ENCODE peak calls at places on chromosomes 4 and X, in nine cellular contexts. Q is fibroblast of the aortic adventitia, K is fibroblast of mammary gland, J is GM12878, A is choroid plexus epithelial cell, P is heart right ventricle, V is A549, H is lung, G is lower lobe of right lung. M is an unnamed sample.

GRCh38 chr4:2257361-2258001 is 4.4 kb downstream of the MXD4 start:
- DNase-seq in Q (no peak), K (no peak), J (no peak), A (no peak), P (peak), V (no peak), H (peak), G (peak), M (peak)

GRCh38 chr4:26573389-26573794 is 10.5 kb upstream of the TBC1D19 start:
- DNase-seq in Q (peak), K (no peak), J (no peak), A (peak), P (no peak), V (peak), H (no peak), G (no peak), M (no peak)

GRCh38 chr4:159341486-159341885 is 238.6 kb downstream of the RAPGEF2 start:
- DNase-seq in Q (peak), K (peak), J (no peak), A (peak), P (no peak), V (no peak), H (no peak), G (no peak), M (no peak)

GRCh38 chr4:51851937-51852290 is 9.0 kb downstream of the DCUN1D4 start:
- DNase-seq in Q (no peak), K (no peak), J (no peak), A (no peak), P (no peak), V (no peak), H (no peak), G (no peak), M (no peak)

GRCh38 chr4:145935253-145936141 is 3.1 kb downstream of the ZNF827 start:
- DNase-seq in Q (peak), K (peak), J (peak), A (no peak), P (peak), V (peak), H (no peak), G (peak), M (peak)

GRCh38 chrX:121298499-121298898 is 251.1 kb downstream of the GLUD2 start:
- DNase-seq in Q (no peak), K (no peak), J (no peak), A (no peak), P (no peak), V (no peak), H (no peak), G (no peak), M (no peak)

GRCh38 chr4:165381821-165382373 is 3.1 kb downstream of the CPE start:
- DNase-seq in Q (no peak), K (no peak), J (no peak), A (no peak), P (no peak), V (no peak), H (no peak), G (no peak), M (no peak)

GRCh38 chr4:95293014-95293413 is 255.8 kb downstream of the UNC5C start:
- DNase-seq in Q (no peak), K (no peak), J (no peak), A (peak), P (no peak), V (no peak), H (no peak), G (no peak), M (no peak)

GRCh38 chr4:38924266-38924827 is 56.7 kb downstream of the FAM114A1 start:
- DNase-seq in Q (no peak), K (no peak), J (no peak), A (no peak), P (no peak), V (no peak), H (no peak), G (no peak), M (no peak)

GRCh38 chr4:71275004-71275403 is 63.8 kb upstream of the SLC4A4 start:
- DNase-seq in Q (no peak), K (no peak), J (no peak), A (no peak), P (no peak), V (no peak), H (no peak), G (no peak), M (no peak)

GRCh38 chr4:172826866-172827265 is 341.7 kb upstream of the GALNT7 start:
- DNase-seq in Q (no peak), K (no peak), J (no peak), A (peak), P (no peak), V (no peak), H (no peak), G (no peak), M (no peak)

GRCh38 chrX:5876984-5877655 is 351.5 kb downstream of the NLGN4X start:
- DNase-seq in Q (no peak), K (peak), J (no peak), A (no peak), P (no peak), V (peak), H (peak), G (no peak), M (no peak)

GRCh38 chrX:147069926-147070325 is 255.4 kb upstream of the CXorf51A start:
- DNase-seq in Q (no peak), K (peak), J (no peak), A (no peak), P (no peak), V (no peak), H (no peak), G (no peak), M (no peak)

GRCh38 chrX:24190500-24191156 is 41.1 kb downstream of the ZFX start:
- DNase-seq in Q (peak), K (peak), J (no peak), A (peak), P (no peak), V (peak), H (no peak), G (no peak), M (no peak)

GRCh38 chr4:139555705-139556070 is 331 bp downstream of the SETD7 start:
- DNase-seq in Q (no peak), K (no peak), J (no peak), A (no peak), P (no peak), V (no peak), H (peak), G (peak), M (no peak)

GRCh38 chr4:7861440-7861881 is 78.2 kb downstream of the AFAP1 start:
- DNase-seq in Q (peak), K (peak), J (no peak), A (peak), P (no peak), V (peak), H (no peak), G (no peak), M (no peak)

GRCh38 chrX:137051978-137052640 is 18.3 kb upstream of the GPR101 start:
- DNase-seq in Q (peak), K (peak), J (peak), A (peak), P (peak), V (peak), H (peak), G (peak), M (peak)

GRCh38 chrX:108022491-108023089 is 22.3 kb upstream of the VSIG1 start:
- DNase-seq in Q (no peak), K (peak), J (no peak), A (peak), P (no peak), V (no peak), H (no peak), G (no peak), M (no peak)

GRCh38 chr4:36010531-36010930 is 233.8 kb downstream of the ARAP2 start:
- DNase-seq in Q (no peak), K (no peak), J (no peak), A (no peak), P (no peak), V (no peak), H (no peak), G (no peak), M (no peak)

GRCh38 chr4:134070174-134070573 is 131.4 kb downstream of the PABPC4L start:
- DNase-seq in Q (no peak), K (no peak), J (no peak), A (no peak), P (no peak), V (no peak), H (no peak), G (no peak), M (no peak)

GRCh38 chr4:158314756-158315487 is 104.6 kb downstream of the TMEM144 start:
- DNase-seq in Q (peak), K (peak), J (no peak), A (peak), P (no peak), V (peak), H (no peak), G (no peak), M (no peak)

GRCh38 chrX:129359269-129359668 is 164.0 kb downstream of the SMARCA1 start:
- DNase-seq in Q (no peak), K (peak), J (no peak), A (peak), P (no peak), V (no peak), H (no peak), G (no peak), M (no peak)

GRCh38 chrX:17440836-17441235 is 65.8 kb downstream of the NHS start:
- DNase-seq in Q (no peak), K (peak), J (no peak), A (no peak), P (no peak), V (no peak), H (no peak), G (no peak), M (no peak)

GRCh38 chr4:127533028-127533700 is 99.6 kb upstream of the INTU start:
- DNase-seq in Q (peak), K (peak), J (no peak), A (peak), P (peak), V (no peak), H (peak), G (no peak), M (no peak)

GRCh38 chrX:40173662-40174593 is 76.2 kb upstream of the BCOR start:
- DNase-seq in Q (no peak), K (no peak), J (no peak), A (peak), P (no peak), V (no peak), H (peak), G (peak), M (peak)

GRCh38 chrX:17591741-17592110 is 145.6 kb upstream of the SCML1 start:
- DNase-seq in Q (peak), K (peak), J (no peak), A (peak), P (no peak), V (no peak), H (no peak), G (no peak), M (no peak)

GRCh38 chr4:147518846-147519767 is 38.2 kb downstream of the EDNRA start:
- DNase-seq in Q (peak), K (peak), J (peak), A (peak), P (peak), V (peak), H (peak), G (peak), M (peak)

GRCh38 chr4:116636917-116637316 is 448.5 kb downstream of the TRAM1L1 start:
- DNase-seq in Q (no peak), K (no peak), J (peak), A (no peak), P (no peak), V (no peak), H (no peak), G (no peak), M (no peak)

GRCh38 chrX:13341491-13342101 is 21.7 kb upstream of the ATXN3L start:
- DNase-seq in Q (peak), K (no peak), J (no peak), A (peak), P (no peak), V (no peak), H (no peak), G (no peak), M (no peak)

GRCh38 chr4:139562067-139562684 is 6.2 kb upstream of the SETD7 start:
- DNase-seq in Q (no peak), K (no peak), J (no peak), A (no peak), P (no peak), V (no peak), H (no peak), G (no peak), M (no peak)

GRCh38 chrX:121763671-121764070 is 716.3 kb downstream of the GLUD2 start:
- DNase-seq in Q (no peak), K (no peak), J (no peak), A (no peak), P (no peak), V (no peak), H (no peak), G (no peak), M (no peak)

GRCh38 chrX:1661048-1661921 is 46.4 kb downstream of the ASMT start:
- DNase-seq in Q (no peak), K (no peak), J (peak), A (no peak), P (no peak), V (peak), H (peak), G (peak), M (peak)

GRCh38 chrX:103329991-103330390 is at the start of gene TCEAL7:
- DNase-seq in Q (peak), K (peak), J (no peak), A (peak), P (peak), V (no peak), H (no peak), G (no peak), M (no peak)
- H3K4me3 ChIP-seq in Q (peak), K (peak), J (no peak), A (peak), P (peak), V (no peak), H (no peak), G (peak), M (no peak)

GRCh38 chr4:184100297-184100885 is 117.3 kb downstream of the ENPP6 start:
- DNase-seq in Q (peak), K (no peak), J (no peak), A (peak), P (peak), V (peak), H (peak), G (peak), M (no peak)
- TF ChIP-seq CTCF in Q (peak), K (peak), J (peak), A (peak), P (peak), V (peak), H (peak), G (peak), M (peak)

GRCh38 chrX:101656817-101657216 is 2.8 kb downstream of the ARMCX2 start:
- DNase-seq in Q (no peak), K (no peak), J (no peak), A (no peak), P (no peak), V (no peak), H (no peak), G (no peak), M (no peak)

GRCh38 chrX:101659601-101660063 is at the start of gene ARMCX2:
- DNase-seq in Q (peak), K (peak), J (no peak), A (peak), P (peak), V (no peak), H (peak), G (peak), M (no peak)

GRCh38 chrX:101657495-101657894 is 2.2 kb downstream of the ARMCX2 start:
- DNase-seq in Q (no peak), K (no peak), J (no peak), A (no peak), P (no peak), V (no peak), H (no peak), G (no peak), M (no peak)

GRCh38 chrX:101655540-101655939 is 4.1 kb downstream of the ARMCX2 start:
- DNase-seq in Q (no peak), K (no peak), J (no peak), A (no peak), P (no peak), V (no peak), H (no peak), G (no peak), M (no peak)

GRCh38 chrX:101658661-101659477 is 781 bp downstream of the ARMCX2 start:
- DNase-seq in Q (peak), K (peak), J (no peak), A (peak), P (peak), V (peak), H (peak), G (peak), M (peak)
- H3K4me3 ChIP-seq in Q (peak), K (peak), J (peak), A (peak), P (peak), V (peak), H (peak), G (peak), M (peak)

DNA sequence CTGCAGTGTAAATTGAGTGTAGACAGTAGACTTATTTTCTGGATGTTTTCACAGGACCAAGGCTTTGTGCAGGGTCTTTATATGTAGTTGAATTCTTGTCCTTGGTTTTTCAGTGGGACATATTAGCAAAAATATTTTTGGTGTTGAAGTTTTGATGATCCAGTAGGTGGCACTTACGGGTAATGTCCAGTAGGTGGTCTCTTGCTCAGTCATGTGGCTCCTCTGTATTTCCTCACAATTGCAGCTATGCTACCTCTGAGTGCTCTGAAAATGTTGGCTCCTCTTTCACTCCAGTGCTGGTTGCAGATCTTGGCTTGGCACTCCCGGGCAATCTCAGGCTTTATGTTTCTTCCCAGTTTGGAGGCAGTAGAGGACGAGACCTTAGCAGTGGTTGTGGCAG is 419.8 kb upstream of the AMOT start:
- DNase-seq in Q (no peak), K (peak), J (no peak), A (no peak), P (no peak), V (no peak), H (no peak), G (no peak), M (no peak)
- TF ChIP-seq CTCF in Q (no peak), K (peak), J (no peak), A (no peak), P (no peak), V (no peak), H (no peak), G (no peak), M (peak)

DNA sequence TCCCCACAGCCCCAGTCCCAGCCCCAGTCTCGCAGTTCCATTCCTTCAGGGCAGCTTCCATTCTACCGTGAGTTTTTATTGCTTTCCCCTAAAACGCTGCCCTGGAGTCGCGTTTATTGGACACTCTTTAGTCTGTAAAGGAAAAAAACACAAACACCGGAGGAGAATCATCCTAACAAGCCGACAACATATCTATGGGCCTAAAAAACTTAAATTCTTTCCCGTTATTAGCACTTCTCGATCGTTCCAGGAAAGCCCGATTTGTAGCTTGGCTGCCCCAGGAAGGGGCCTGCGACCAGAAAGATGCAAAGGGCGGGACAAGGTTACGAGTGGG is 178.5 kb downstream of the CBR4 start:
- DNase-seq in Q (no peak), K (no peak), J (no peak), A (no peak), P (no peak), V (no peak), H (no peak), G (no peak), M (no peak)
- H3K4me3 ChIP-seq in Q (peak), K (peak), J (peak), A (peak), P (peak), V (peak), H (peak), G (peak), M (peak)

DNA sequence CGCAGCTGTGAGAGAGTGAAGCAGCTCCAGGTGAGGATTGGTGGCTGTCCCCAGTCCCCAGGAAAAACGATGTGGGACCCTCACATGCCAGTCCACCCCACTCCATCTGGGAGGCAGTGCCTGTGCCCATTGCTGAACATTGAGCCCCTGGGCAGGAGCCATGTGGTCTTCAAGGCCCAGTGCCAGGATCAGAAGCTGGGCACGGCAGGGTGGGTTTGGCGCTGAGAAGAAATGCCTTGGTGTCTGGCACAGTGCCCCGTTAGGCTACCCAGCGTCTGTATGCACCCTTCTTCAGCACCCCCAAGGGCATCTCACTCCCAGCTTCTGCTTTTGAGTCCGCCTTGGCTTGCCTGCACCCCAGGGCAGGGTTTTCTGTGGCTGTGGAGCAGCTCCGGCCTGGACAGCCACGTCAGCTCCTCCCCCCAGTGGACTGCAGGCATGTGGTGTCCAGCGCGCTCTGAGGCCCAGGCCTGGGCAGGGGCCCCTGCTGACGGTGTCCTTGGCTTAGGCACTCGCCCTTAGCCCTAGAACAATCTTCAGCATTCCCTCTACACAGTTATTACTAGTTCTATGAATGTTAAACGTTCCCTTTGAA is 28.6 kb downstream of the RGS12 start:
- DNase-seq in Q (peak), K (peak), J (no peak), A (no peak), P (peak), V (no peak), H (no peak), G (no peak), M (no peak)
- TF ChIP-seq CTCF in Q (no peak), K (no peak), J (no peak), A (no peak), P (no peak), V (no peak), H (no peak), G (no peak), M (no peak)

GRCh38 chrX:46757052-46757451 is 1.9 kb downstream of the SLC9A7 start:
- DNase-seq in Q (no peak), K (no peak), J (no peak), A (no peak), P (no peak), V (no peak), H (no peak), G (no peak), M (peak)
- H3K4me3 ChIP-seq in Q (no peak), K (peak), J (peak), A (no peak), P (no peak), V (no peak), H (no peak), G (no peak), M (peak)

GRCh38 chr4:81914623-81915022 is 442.9 kb upstream of the RASGEF1B start:
- DNase-seq in Q (no peak), K (no peak), J (no peak), A (no peak), P (no peak), V (no peak), H (no peak), G (no peak), M (no peak)

GRCh38 chr4:81915430-81915829 is 443.7 kb upstream of the RASGEF1B start:
- DNase-seq in Q (no peak), K (no peak), J (no peak), A (no peak), P (no peak), V (no peak), H (no peak), G (no peak), M (no peak)

GRCh38 chr4:81919238-81919637 is 447.5 kb upstream of the RASGEF1B start:
- DNase-seq in Q (peak), K (peak), J (no peak), A (peak), P (no peak), V (peak), H (no peak), G (no peak), M (no peak)

GRCh38 chr4:81912420-81912819 is 440.7 kb upstream of the RASGEF1B start:
- DNase-seq in Q (no peak), K (no peak), J (no peak), A (no peak), P (no peak), V (no peak), H (no peak), G (no peak), M (no peak)

GRCh38 chr4:81913427-81913878 is 441.7 kb upstream of the RASGEF1B start:
- DNase-seq in Q (peak), K (peak), J (no peak), A (peak), P (peak), V (peak), H (peak), G (peak), M (no peak)
- TF ChIP-seq CTCF in Q (peak), K (peak), J (peak), A (peak), P (peak), V (peak), H (peak), G (peak), M (peak)

GRCh38 chrX:153935326-153935851 is 552 bp upstream of the NAA10 start:
- DNase-seq in Q (no peak), K (no peak), J (no peak), A (no peak), P (no peak), V (no peak), H (no peak), G (no peak), M (no peak)
- H3K4me3 ChIP-seq in Q (peak), K (peak), J (peak), A (peak), P (peak), V (peak), H (no peak), G (peak), M (peak)